ENCODE peak calls at places on chromosomes 5 and 9, in eight cellular contexts. Y is aorta; H is GM23248; J is CD8-positive, alpha-beta memory T cell; Z is fibroblast of lung; W is CD8-positive, alpha-beta T cell; B is IMR-90; X is sigmoid colon. O is an unnamed sample. For H3K4me1 and H3K27me3, the result is how much of the 10 kb centered on the place peaks cover.

GRCh38 chr9:70553718-70554673 is 139.5 kb upstream of the KLF9 start:
- DNase-seq in Y (no peak), X (peak), J (no peak), B (peak), Z (peak), W (no peak), H (peak), O (peak)

GRCh38 chr5:154211611-154212390 is 21.3 kb downstream of the GALNT10 start:
- DNase-seq in Z (peak), J (no peak), Y (no peak), W (no peak), B (peak), H (peak), X (no peak), O (no peak)

GRCh38 chr9:135502168-135502872 is 1.8 kb downstream of the MRPS2 start:
- DNase-seq in B (no peak), X (peak), J (no peak), W (no peak), Y (peak), H (no peak), Z (no peak), O (no peak)

GRCh38 chr5:173242675-173243085 is 7.7 kb upstream of the NKX2-5 start:
- DNase-seq in Z (no peak), J (no peak), Y (no peak), B (no peak), X (no peak), H (no peak), W (no peak), O (no peak)

GRCh38 chr5:55601209-55601618 is 66.5 kb upstream of the PLPP1 start:
- DNase-seq in W (no peak), Z (peak), Y (peak), B (peak), H (peak), J (no peak), X (peak), O (no peak)

GRCh38 chr5:131265318-131265803 is 1.5 kb downstream of the CDC42SE2 start:
- DNase-seq in H (peak), Y (no peak), Z (peak), B (peak), J (no peak), W (no peak), X (no peak), O (no peak)

GRCh38 chr9:19689324-19690087 is 99.3 kb downstream of the SLC24A2 start:
- DNase-seq in B (peak), J (no peak), Z (no peak), W (no peak), H (peak), Y (no peak), X (no peak), O (peak)

GRCh38 chr5:53151713-53152458 is 42.3 kb upstream of the MOCS2 start:
- DNase-seq in B (peak), X (no peak), J (no peak), W (no peak), H (peak), Z (peak), Y (no peak), O (peak)

GRCh38 chr5:116378007-116378831 is 196.4 kb downstream of the SEMA6A start:
- DNase-seq in X (no peak), J (no peak), Y (no peak), W (no peak), H (no peak), B (no peak), Z (no peak), O (peak)

GRCh38 chr9:4258321-4259093 is 41.4 kb downstream of the GLIS3 start:
- DNase-seq in J (no peak), Y (no peak), B (peak), X (no peak), Z (peak), H (peak), W (no peak), O (peak)

GRCh38 chr9:90805006-90805993 is 3.7 kb downstream of the SYK start:
- DNase-seq in Z (no peak), B (no peak), Y (no peak), W (no peak), X (no peak), H (no peak), J (no peak), O (no peak)

GRCh38 chr9:115254217-115254616 is 136.3 kb upstream of the TNC start:
- DNase-seq in W (no peak), B (no peak), X (no peak), Z (no peak), Y (no peak), J (no peak), H (no peak), O (no peak)

GRCh38 chr9:119167876-119168275 is 201.4 kb downstream of the BRINP1 start:
- DNase-seq in H (no peak), Z (no peak), B (no peak), Y (peak), X (no peak), J (no peak), W (no peak), O (no peak)

GRCh38 chr5:80990527-80990926 is 30.4 kb downstream of the RASGRF2 start:
- DNase-seq in B (no peak), Y (no peak), X (no peak), J (no peak), W (no peak), H (no peak), Z (no peak), O (no peak)

GRCh38 chr5:60632153-60632552 is 67.8 kb downstream of the DEPDC1B start:
- DNase-seq in W (no peak), Z (no peak), X (no peak), Y (no peak), H (no peak), J (no peak), B (no peak), O (no peak)

GRCh38 chr9:83972286-83972685 is 7.7 kb downstream of the HNRNPK start:
- DNase-seq in B (no peak), W (no peak), X (no peak), J (no peak), Z (no peak), Y (no peak), H (peak), O (no peak)

GRCh38 chr5:41527201-41527779 is 16.9 kb upstream of the PLCXD3 start:
- DNase-seq in Y (peak), W (no peak), H (peak), J (no peak), Z (peak), X (no peak), B (peak), O (peak)

GRCh38 chr5:96483878-96484277 is 50.8 kb upstream of the PCSK1 start:
- DNase-seq in W (no peak), J (no peak), Z (peak), X (no peak), H (peak), B (peak), Y (no peak), O (peak)

GRCh38 chr5:95846554-95847260 is 24.2 kb upstream of the GLRX start:
- DNase-seq in Z (peak), Y (no peak), H (peak), B (peak), J (peak), X (peak), W (peak), O (no peak)

GRCh38 chr9:91071185-91071990 is 269.8 kb downstream of the SYK start:
- DNase-seq in J (no peak), W (no peak), Y (no peak), H (peak), B (peak), X (no peak), Z (peak), O (peak)

GRCh38 chr9:128020692-128021091 is 39.9 kb upstream of the EEIG1 start:
- DNase-seq in X (no peak), J (no peak), B (no peak), Y (no peak), W (no peak), H (no peak), Z (no peak), O (peak)

GRCh38 chr9:120242397-120242796 is 337.6 kb downstream of the CDK5RAP2 start:
- DNase-seq in Z (no peak), B (no peak), H (no peak), W (no peak), J (no peak), X (no peak), Y (no peak), O (no peak)

GRCh38 chr9:631596-631995 is 209.9 kb upstream of the DMRT1 start:
- DNase-seq in Z (peak), X (no peak), W (no peak), B (peak), H (peak), Y (no peak), J (no peak), O (peak)

GRCh38 chr9:74078647-74079046 is 418.5 kb upstream of the RORB start:
- DNase-seq in J (no peak), Y (no peak), H (no peak), X (no peak), B (no peak), Z (peak), W (no peak), O (peak)

GRCh38 chr9:126612329-126612812 is 1.4 kb upstream of the LMX1B start:
- DNase-seq in B (no peak), Y (peak), Z (no peak), W (no peak), J (no peak), X (peak), H (no peak), O (no peak)

GRCh38 chr9:17799383-17799782 is 220.5 kb downstream of the SH3GL2 start:
- DNase-seq in W (no peak), H (peak), B (peak), Y (no peak), Z (peak), J (no peak), X (no peak), O (peak)

GRCh38 chr9:85289142-85289541 is 452.6 kb downstream of the AGTPBP1 start:
- DNase-seq in Z (no peak), Y (no peak), J (no peak), X (no peak), H (no peak), W (no peak), B (no peak), O (no peak)

GRCh38 chr5:136133416-136134383 is 1.1 kb downstream of the SMAD5 start:
- DNase-seq in X (peak), J (no peak), W (peak), H (peak), Z (peak), Y (peak), B (peak), O (no peak)

GRCh38 chr9:18829858-18830257 is 203.2 kb downstream of the SAXO1 start:
- DNase-seq in H (peak), J (no peak), X (peak), Z (peak), B (peak), W (no peak), Y (no peak), O (no peak)

GRCh38 chr5:54985301-54986268 is at the start of gene ESM1:
- DNase-seq in H (peak), X (no peak), W (no peak), Z (peak), Y (no peak), B (peak), J (no peak), O (peak)

GRCh38 chr9:34710023-34710422 is at the start of gene CCL21:
- DNase-seq in Z (peak), X (no peak), J (no peak), Y (no peak), B (no peak), W (no peak), H (no peak), O (no peak)

GRCh38 chr9:33287087-33287490 is 3.2 kb upstream of the NFX1 start:
- DNase-seq in Y (no peak), B (peak), Z (peak), J (peak), X (no peak), H (peak), W (peak), O (no peak)
- H3K4me1 ChIP-seq in Y (under half), B (under half), Z (under half), J (under half), X (under half), H (under half), W (under half), O (under half)

DNA sequence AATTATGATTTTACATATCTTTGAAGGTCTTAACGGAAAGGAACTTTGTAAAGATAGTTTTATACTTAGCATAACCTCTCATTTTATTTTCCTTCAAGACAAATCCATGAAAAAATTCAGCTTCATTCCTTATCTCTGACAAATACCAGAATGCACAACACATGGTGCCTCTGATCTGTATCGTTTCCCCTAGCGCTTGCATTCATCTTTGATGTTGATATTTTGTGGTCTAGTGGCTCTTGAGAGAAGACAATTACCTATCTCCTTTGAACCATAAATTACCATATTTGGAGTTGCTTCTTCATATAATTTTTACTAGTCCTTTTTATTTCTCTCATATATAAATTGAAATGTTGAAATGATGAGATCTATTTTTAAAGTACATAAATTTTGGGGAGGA is 551.3 kb downstream of the PDE4D start:
- DNase-seq in X (no peak), Y (no peak), H (no peak), J (no peak), B (no peak), Z (peak), W (no peak), O (no peak)
- H3K27me3 ChIP-seq in X (under half), Y (under half), H (under half), J (under half), B (under half), Z (under half), W (under half), O (under half)

DNA sequence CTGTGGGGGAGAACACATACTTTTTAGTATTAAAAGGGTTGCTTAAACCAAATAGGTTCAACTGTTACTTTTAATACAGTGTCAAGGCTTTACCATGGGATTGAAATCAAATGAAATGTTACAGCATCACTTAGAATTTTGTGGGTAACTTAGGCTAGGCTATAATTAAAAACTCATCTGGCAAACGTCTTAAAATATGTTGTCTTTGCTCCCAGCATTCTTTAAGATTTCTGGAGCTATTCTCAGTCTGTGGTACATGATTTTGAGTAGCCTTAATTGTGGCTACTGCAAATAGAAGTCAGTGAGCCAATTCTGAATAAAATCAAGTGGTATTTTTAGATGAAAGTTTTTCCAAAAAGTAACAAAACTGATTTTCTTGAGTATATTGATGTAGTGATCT is 30.7 kb downstream of the UHRF2 start:
- DNase-seq in X (no peak), Y (no peak), H (no peak), Z (peak), W (no peak), J (no peak), B (no peak), O (no peak)
- H3K4me1 ChIP-seq in X (under half), Y (under half), H (under half), Z (under half), W (under half), J (under half), B (under half), O (under half)

GRCh38 chr5:44387911-44388310 is 1.3 kb downstream of the FGF10 start:
- DNase-seq in Z (no peak), Y (no peak), J (no peak), B (no peak), X (no peak), W (no peak), H (no peak), O (no peak)

GRCh38 chr5:44389410-44389879 is at the start of gene FGF10:
- DNase-seq in X (peak), J (no peak), Z (peak), H (peak), W (no peak), Y (peak), B (no peak), O (no peak)

GRCh38 chr5:44387391-44387790 is 1.8 kb downstream of the FGF10 start:
- DNase-seq in B (no peak), X (no peak), Z (no peak), W (no peak), J (no peak), H (no peak), Y (no peak), O (no peak)

GRCh38 chr5:44388504-44389409 is 463 bp downstream of the FGF10 start:
- DNase-seq in Y (peak), H (peak), B (peak), W (no peak), Z (no peak), J (no peak), X (peak), O (no peak)

GRCh38 chr5:44390332-44390731 is 1.1 kb upstream of the FGF10 start:
- DNase-seq in Z (no peak), J (no peak), W (no peak), Y (no peak), H (no peak), B (no peak), X (no peak), O (no peak)
- H3K27me3 ChIP-seq in Z (under half), J (under half), W (under half), Y (under half), H (half or more), B (under half), X (under half), O (half or more)

DNA sequence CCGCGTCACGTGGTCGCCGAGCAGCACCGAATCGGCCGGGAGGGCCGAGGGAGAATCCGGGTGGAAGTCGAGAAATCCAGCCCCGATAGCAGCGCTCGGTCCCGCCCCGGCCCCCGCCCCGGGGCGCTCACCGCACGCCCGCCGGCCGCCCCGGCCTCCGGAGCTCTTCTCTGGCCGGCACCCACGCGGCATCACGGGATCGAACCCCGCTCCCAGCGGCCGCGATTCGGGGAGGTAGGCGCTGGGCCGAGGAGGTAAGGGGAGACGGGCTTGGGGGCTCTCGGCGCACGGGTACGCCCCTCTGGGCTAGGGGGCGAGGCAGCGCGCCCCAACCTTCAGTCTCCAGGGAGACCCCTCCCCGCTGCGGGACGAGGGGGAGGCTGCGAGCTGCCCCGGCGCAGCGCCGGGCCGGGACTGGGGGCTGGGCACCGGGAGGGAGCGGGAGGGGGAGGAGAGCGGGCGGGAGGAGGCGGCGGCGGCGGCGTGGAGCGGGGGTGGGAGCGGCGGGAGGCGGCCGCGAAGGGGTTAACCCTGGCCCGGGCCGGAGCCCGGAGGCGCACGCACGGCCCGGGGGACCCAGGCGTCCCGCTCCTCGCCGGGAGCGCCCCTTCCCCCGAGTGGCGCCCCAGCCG is 22.0 kb upstream of the NDST1 start:
- DNase-seq in Y (peak), B (peak), H (peak), X (peak), J (no peak), W (no peak), Z (peak), O (no peak)
- H3K4me1 ChIP-seq in Y (under half), B (under half), H (under half), X (half or more), J (under half), W (under half), Z (under half), O (under half)

GRCh38 chr9:98892296-98892695 is 51.4 kb upstream of the COL15A1 start:
- DNase-seq in J (no peak), X (no peak), Y (no peak), Z (peak), W (no peak), H (no peak), B (peak), O (no peak)
- H3K27me3 ChIP-seq in J (under half), X (under half), Y (under half), Z (under half), W (under half), H (under half), B (under half), O (under half)